ENCODE peak calls at places on chromosome 9, in four cellular contexts. N, H, J and R are unnamed samples.

GRCh38 chr9:24824607-24825006 is 278.9 kb upstream of the IZUMO3 start:
- DNase-seq in J (no peak), H (no peak), N (no peak), R (no peak)

GRCh38 chr9:123881604-123882003 is 48.3 kb downstream of the DENND1A start:
- DNase-seq in J (no peak), H (no peak), N (no peak), R (no peak)

GRCh38 chr9:35792044-35792813 is 838 bp downstream of the NPR2 start:
- DNase-seq in J (peak; percentile 72), N (no peak), H (no peak), R (no peak)

GRCh38 chr9:111525056-111525977 is at the start of gene ZNF483:
- DNase-seq in H (peak; percentile 72), N (peak; percentile 72), J (peak; percentile 86), R (peak; percentile 57)

GRCh38 chr9:33393581-33393980 is 8.8 kb downstream of the AQP7 start:
- DNase-seq in H (peak; percentile 43), J (no peak), N (no peak), R (no peak)

GRCh38 chr9:110655723-110656641 is 12.6 kb upstream of the MUSK start:
- DNase-seq in H (peak; percentile 38), J (peak; percentile 78), N (no peak), R (no peak)

GRCh38 chr9:16521868-16522381 is 348.5 kb downstream of the BNC2 start:
- DNase-seq in H (peak; percentile 35), N (no peak), J (peak; percentile 70), R (no peak)

GRCh38 chr9:98881356-98881755 is 62.4 kb upstream of the COL15A1 start:
- DNase-seq in N (no peak), J (no peak), H (no peak), R (no peak)

GRCh38 chr9:631596-631995 is 209.9 kb upstream of the DMRT1 start:
- DNase-seq in H (no peak), J (no peak), N (no peak), R (no peak)

GRCh38 chr9:73162987-73163763 is 11.5 kb downstream of the ANXA1 start:
- DNase-seq in J (no peak), N (no peak), H (no peak), R (no peak)

GRCh38 chr9:4137234-4137633 is 162.6 kb downstream of the GLIS3 start:
- DNase-seq in N (no peak), J (no peak), H (no peak), R (no peak)

GRCh38 chr9:137441289-137441934 is at the start of gene ENTPD8:
- DNase-seq in N (peak; percentile 88), J (no peak), H (no peak), R (no peak)

GRCh38 chr9:69181908-69182353 is 7.9 kb downstream of the TJP2 start:
- DNase-seq in H (no peak), N (no peak), J (no peak), R (no peak)

GRCh38 chr9:94875300-94876063 is 149.0 kb downstream of the AOPEP start:
- DNase-seq in H (no peak), N (peak; percentile 42), J (no peak), R (no peak)

GRCh38 chr9:137198051-137198747 is 2.3 kb downstream of the TPRN start:
- DNase-seq in H (peak; percentile 74), J (no peak), N (peak; percentile 91), R (no peak)

GRCh38 chr9:126874546-126875314 is 14.3 kb downstream of the ZBTB34 start:
- DNase-seq in H (no peak), N (no peak), J (peak; percentile 15), R (no peak)

GRCh38 chr9:98855592-98855991 is 48.1 kb downstream of the GALNT12 start:
- DNase-seq in N (no peak), H (no peak), J (no peak), R (no peak)

GRCh38 chr9:36903541-36904435 is 130.3 kb downstream of the PAX5 start:
- DNase-seq in N (no peak), H (peak; percentile 34), J (no peak), R (no peak)

GRCh38 chr9:71671289-71671688 is 97.0 kb downstream of the CEMIP2 start:
- DNase-seq in N (no peak), H (no peak), J (no peak), R (no peak)

GRCh38 chr9:112535811-112536210 is 49.2 kb downstream of the KIAA1958 start:
- DNase-seq in J (no peak), N (no peak), H (no peak), R (no peak)

GRCh38 chr9:20693068-20693467 is 9.0 kb downstream of the FOCAD start:
- DNase-seq in J (no peak), H (no peak), N (no peak), R (no peak)

GRCh38 chr9:135648494-135649410 is 9.4 kb upstream of the GLT6D1 start:
- DNase-seq in J (no peak), H (no peak), N (no peak), R (no peak)

GRCh38 chr9:106717686-106718085 is 145.3 kb upstream of the ZNF462 start:
- DNase-seq in N (no peak), J (no peak), H (no peak), R (no peak)

GRCh38 chr9:1771094-1771493 is 244.1 kb upstream of the SMARCA2 start:
- DNase-seq in H (no peak), J (no peak), N (no peak), R (no peak)

GRCh38 chr9:115035872-115036612 is 81.9 kb downstream of the TNC start:
- DNase-seq in N (no peak), H (no peak), J (no peak), R (no peak)

GRCh38 chr9:130922815-130923610 is 16.0 kb downstream of the FIBCD1 start:
- DNase-seq in H (no peak), J (no peak), N (no peak), R (no peak)

GRCh38 chr9:86945868-86946711 is 1.2 kb downstream of the GAS1 start:
- DNase-seq in H (peak; percentile 49), N (peak; percentile 35), J (peak; percentile 79), R (peak; percentile 46)

GRCh38 chr9:36208521-36209253 is 18.0 kb downstream of the CLTA start:
- DNase-seq in N (no peak), H (no peak), J (no peak), R (no peak)

GRCh38 chr9:6931913-6932312 is 174.1 kb downstream of the KDM4C start:
- DNase-seq in N (no peak), H (no peak), J (no peak), R (no peak)

GRCh38 chr9:4663956-4664355 is 1.9 kb downstream of the PLPP6 start:
- DNase-seq in J (no peak), H (no peak), N (no peak), R (no peak)

GRCh38 chr9:137275203-137275936 is 2.2 kb upstream of the TOR4A start:
- DNase-seq in J (no peak), H (no peak), N (no peak), R (no peak)

GRCh38 chr9:6619909-6620308 is 25.6 kb downstream of the GLDC start:
- DNase-seq in N (no peak), H (no peak), J (no peak), R (no peak)

GRCh38 chr9:133119039-133119438 is 2.0 kb downstream of the RALGDS start:
- DNase-seq in J (no peak), N (no peak), H (no peak), R (no peak)
- H3K4me3 ChIP-seq in J (no peak overlapping the region), N (peak overlapping the region; percentile 87), H (no peak overlapping the region), R (no peak overlapping the region)

GRCh38 chr9:93291536-93292287 is 107.8 kb downstream of the WNK2 start:
- DNase-seq in H (no peak), N (no peak), J (no peak), R (no peak)
- H3K27ac ChIP-seq in H (no peak overlapping the region), N (no peak overlapping the region), J (no peak overlapping the region), R (no peak overlapping the region)

GRCh38 chr9:12539602-12540001 is 153.6 kb upstream of the TYRP1 start:
- DNase-seq in N (no peak), J (no peak), H (no peak), R (no peak)
- H3K4me3 ChIP-seq in N (no peak overlapping the region), J (peak overlapping the region; percentile 15), H (no peak overlapping the region), R (no peak overlapping the region)

GRCh38 chr9:108234811-108235210 is 621.0 kb downstream of the ACTL7B start:
- DNase-seq in N (no peak), J (no peak), H (no peak), R (no peak)

GRCh38 chr9:108241384-108241783 is 614.4 kb downstream of the ACTL7B start:
- DNase-seq in J (no peak), H (no peak), N (no peak), R (no peak)

DNA sequence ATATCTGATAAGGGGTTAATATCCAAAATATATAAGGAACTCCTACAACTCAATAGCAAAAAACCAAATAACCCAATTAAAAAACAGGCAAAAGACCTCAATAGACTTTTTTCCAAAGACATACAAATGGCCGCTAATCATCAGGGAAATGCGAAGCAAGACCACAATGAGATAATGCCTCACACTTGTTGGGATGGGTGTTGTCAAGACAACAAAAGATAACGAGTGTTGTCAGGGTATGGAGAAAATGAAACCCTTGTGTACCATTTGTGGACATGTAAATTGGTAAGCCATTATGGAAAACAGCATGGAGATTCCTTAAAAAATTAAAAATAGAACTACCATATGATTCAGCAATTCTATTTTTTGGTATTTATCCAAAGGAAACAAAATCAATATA is 620.2 kb downstream of the ACTL7B start:
- DNase-seq in N (no peak), J (no peak), H (no peak), R (no peak)
- H3K27ac ChIP-seq in N (no peak overlapping the region), J (no peak overlapping the region), H (no peak overlapping the region), R (no peak overlapping the region)

GRCh38 chr9:22237497-22238363 is 208.9 kb upstream of the DMRTA1 start:
- DNase-seq in J (no peak), H (no peak), N (no peak), R (no peak)

GRCh38 chr9:22240619-22241018 is 206.0 kb upstream of the DMRTA1 start:
- DNase-seq in H (no peak), N (no peak), J (no peak), R (no peak)

GRCh38 chr9:22241611-22242010 is 205.0 kb upstream of the DMRTA1 start:
- DNase-seq in J (no peak), H (no peak), N (no peak), R (no peak)

GRCh38 chr9:22241024-22241423 is 205.6 kb upstream of the DMRTA1 start:
- DNase-seq in N (no peak), H (no peak), J (no peak), R (no peak)

DNA sequence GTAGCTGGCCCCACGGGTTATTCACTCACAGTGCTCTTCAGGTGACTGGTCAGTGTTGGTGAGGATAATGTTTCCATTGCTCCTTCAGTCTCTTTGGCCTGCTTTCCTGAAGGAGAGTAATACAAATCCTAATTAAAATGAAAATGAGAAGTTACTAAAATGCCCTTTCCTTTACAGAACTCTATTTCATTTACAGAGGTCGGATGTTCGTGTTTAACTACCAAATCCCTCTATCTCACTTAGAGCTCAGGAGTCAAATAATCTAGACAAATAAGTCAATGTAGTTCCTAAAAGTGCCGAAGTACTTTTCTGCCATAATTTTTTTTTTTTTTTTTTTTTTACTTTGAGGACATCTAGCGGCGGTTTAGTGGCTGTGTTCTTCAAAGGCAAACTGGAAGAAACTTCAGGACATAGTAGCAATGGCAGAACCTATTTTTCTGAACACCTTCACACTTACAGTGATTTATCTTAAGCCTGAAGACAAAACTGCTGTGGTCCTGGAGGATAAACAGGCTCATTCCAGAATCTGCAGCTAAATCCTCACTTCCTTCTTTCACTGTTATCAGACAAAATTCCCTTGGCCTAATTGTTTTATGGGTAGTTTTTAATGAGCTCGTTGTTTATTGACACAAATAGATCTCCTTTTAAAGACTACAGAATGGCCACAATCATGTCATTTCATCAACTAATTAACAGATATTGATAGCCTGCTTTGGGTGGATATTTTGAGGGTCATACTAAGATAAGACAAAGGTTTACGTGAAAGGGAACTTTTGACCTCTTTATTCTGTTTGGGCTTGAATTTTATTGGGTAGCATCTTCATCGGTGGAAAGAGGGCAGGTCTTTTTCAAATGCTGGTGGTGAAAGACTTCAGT is 207.6 kb upstream of the DMRTA1 start:
- DNase-seq in N (no peak), H (no peak), J (no peak), R (no peak)
- H3K4me3 ChIP-seq in N (no peak overlapping the region), H (no peak overlapping the region), J (no peak overlapping the region), R (no peak overlapping the region)